ENCODE peak calls at places on chromosomes 5 and 9, in five cellular contexts. A is midbrain, C is foreskin fibroblast, F is Kasumi-1, U is AG10803. K is an unnamed sample.

GRCh38 chr9:101421653-101422065 is 13.9 kb downstream of the ALDOB start:
- DNase-seq in F (no peak), A (no peak), U (no peak), C (no peak), K (no peak)

GRCh38 chr5:2149196-2149541 is 266.4 kb upstream of the IRX4 start:
- DNase-seq in A (no peak), F (no peak), C (peak), U (no peak), K (no peak)

GRCh38 chr5:68331202-68332108 is 115.9 kb downstream of the PIK3R1 start:
- DNase-seq in A (peak), U (peak), C (peak), F (peak), K (peak)

GRCh38 chr9:92325991-92326500 is 293 bp downstream of the CENPP start:
- DNase-seq in F (peak), C (no peak), U (no peak), A (no peak), K (no peak)

GRCh38 chr5:160463775-160464465 is 42.3 kb downstream of the PTTG1 start:
- DNase-seq in C (peak), A (no peak), U (peak), F (no peak), K (no peak)

GRCh38 chr9:118929317-118929716 is 439.9 kb downstream of the BRINP1 start:
- DNase-seq in F (no peak), U (peak), C (peak), A (no peak), K (no peak)

GRCh38 chr9:6944093-6944551 is 186.3 kb downstream of the KDM4C start:
- DNase-seq in U (peak), A (no peak), F (no peak), C (peak), K (no peak)

GRCh38 chr9:122090287-122090883 is 2.7 kb downstream of the TTLL11 start:
- DNase-seq in A (no peak), U (no peak), C (no peak), F (no peak), K (no peak)